ENCODE peak calls at places on chromosomes 12 and 14, in nine cellular contexts. W is fibroblast of mammary gland, H is HFFc6, A is Panc1, P is epithelial cell of esophagus, Y is nephron progenitor cell, G is mammary epithelial cell, I is mucosa of descending colon, E is progenitor cell of endocrine pancreas. S is an unnamed sample.

GRCh38 chr12:54627304-54627703 is 7.4 kb downstream of the LACRT start:
- DNase-seq in P (no peak), E (no peak), Y (no peak), I (no peak), A (no peak), H (no peak), W (no peak), G (no peak), S (no peak)

GRCh38 chr14:81535399-81536124 is 1.9 kb upstream of the SEL1L start:
- DNase-seq in I (no peak), W (no peak), P (no peak), H (no peak), Y (no peak), G (no peak), A (no peak), E (no peak), S (no peak)

GRCh38 chr12:102406033-102406584 is 74.3 kb downstream of the IGF1 start:
- DNase-seq in H (no peak), A (no peak), Y (no peak), W (peak), E (no peak), P (peak), I (no peak), G (peak), S (peak)

GRCh38 chr14:64845878-64846277 is 33.8 kb downstream of the SPTB start:
- DNase-seq in Y (no peak), E (no peak), I (no peak), G (no peak), W (peak), A (no peak), P (peak), H (peak), S (peak)

GRCh38 chr12:75366629-75367028 is 24.3 kb upstream of the GLIPR1L2 start:
- DNase-seq in P (no peak), I (no peak), G (no peak), A (no peak), H (no peak), E (no peak), Y (no peak), W (peak), S (no peak)

GRCh38 chr14:68705741-68706283 is 87.1 kb downstream of the ZFP36L1 start:
- DNase-seq in H (no peak), Y (no peak), P (peak), A (no peak), G (peak), W (no peak), E (no peak), I (peak), S (peak)

GRCh38 chr12:53192531-53193021 is 11.9 kb upstream of the CSAD start:
- DNase-seq in H (no peak), A (no peak), Y (no peak), I (no peak), W (no peak), G (no peak), E (no peak), P (no peak), S (no peak)

GRCh38 chr12:9741726-9742125 is 8.8 kb upstream of the CLECL1 start:
- DNase-seq in W (no peak), H (no peak), A (no peak), I (no peak), E (no peak), Y (no peak), P (no peak), G (no peak), S (no peak)

GRCh38 chr14:105093426-105094192 is 28.4 kb upstream of the GPR132 start:
- DNase-seq in W (peak), E (peak), H (peak), I (peak), A (no peak), P (peak), G (peak), Y (peak), S (peak)

GRCh38 chr12:98895086-98895651 is 250.1 kb downstream of the APAF1 start:
- DNase-seq in G (no peak), W (no peak), E (peak), P (no peak), H (no peak), A (no peak), I (no peak), Y (peak), S (no peak)

GRCh38 chr14:93207468-93208308 is 632 bp downstream of the UBR7 start:
- DNase-seq in I (no peak), E (peak), Y (peak), W (peak), G (peak), P (peak), H (peak), A (peak), S (peak)

GRCh38 chr14:23366163-23366921 is 1.4 kb upstream of the EFS start:
- DNase-seq in W (peak), G (peak), P (peak), Y (peak), A (no peak), I (peak), E (peak), H (peak), S (peak)

GRCh38 chr12:89140580-89141236 is 211.6 kb downstream of the DUSP6 start:
- DNase-seq in H (no peak), E (no peak), I (no peak), A (no peak), P (no peak), Y (no peak), W (peak), G (no peak), S (no peak)

GRCh38 chr14:70640938-70641547 is 673 bp upstream of the TTC9 start:
- DNase-seq in Y (no peak), W (peak), P (peak), E (no peak), A (no peak), G (peak), I (peak), H (no peak), S (peak)

GRCh38 chr14:51806026-51806590 is 54.3 kb upstream of the GNG2 start:
- DNase-seq in W (no peak), G (no peak), P (no peak), E (no peak), A (no peak), H (no peak), I (no peak), Y (no peak), S (no peak)

GRCh38 chr14:72350215-72350614 is 418.0 kb downstream of the RGS6 start:
- DNase-seq in G (no peak), P (no peak), I (no peak), H (no peak), W (no peak), A (no peak), E (no peak), Y (no peak), S (no peak)

GRCh38 chr12:93167841-93168492 is 209.8 kb upstream of the NUDT4 start:
- DNase-seq in P (no peak), E (no peak), G (no peak), Y (no peak), A (no peak), W (no peak), I (no peak), H (no peak), S (no peak)

GRCh38 chr14:72801381-72801812 is 92.5 kb downstream of the DPF3 start:
- DNase-seq in G (peak), Y (no peak), I (no peak), W (peak), H (peak), P (peak), A (peak), E (no peak), S (peak)

GRCh38 chr14:85010186-85010585 is 519.8 kb upstream of the FLRT2 start:
- DNase-seq in W (peak), P (peak), Y (no peak), I (no peak), G (peak), E (no peak), A (no peak), H (no peak), S (peak)

GRCh38 chr14:21748869-21749303 is 75.3 kb upstream of the OR4E1 start:
- DNase-seq in P (peak), H (no peak), G (peak), A (no peak), W (peak), E (peak), I (peak), Y (peak), S (peak)

GRCh38 chr12:88185988-88186387 is 43.9 kb downstream of the TMTC3 start:
- DNase-seq in P (peak), Y (no peak), G (peak), W (peak), I (no peak), H (peak), A (no peak), E (no peak), S (peak)

GRCh38 chr14:97120204-97121120 is 323.3 kb downstream of the VRK1 start:
- DNase-seq in H (no peak), Y (no peak), W (no peak), P (no peak), I (no peak), A (no peak), G (no peak), E (no peak), S (no peak)

GRCh38 chr12:57844725-57845477 is 1.6 kb downstream of the CTDSP2 start:
- DNase-seq in Y (peak), A (no peak), I (peak), E (peak), H (peak), P (peak), W (peak), G (peak), S (peak)

GRCh38 chr14:101958418-101959185 is 5.8 kb upstream of the DYNC1H1 start:
- DNase-seq in G (no peak), I (no peak), H (no peak), Y (no peak), W (no peak), E (no peak), P (no peak), A (no peak), S (no peak)

GRCh38 chr14:66099931-66100330 is 386.2 kb upstream of the CCDC196 start:
- DNase-seq in W (no peak), I (no peak), P (no peak), A (no peak), G (peak), Y (no peak), H (no peak), E (no peak), S (no peak)

GRCh38 chr12:9999016-9999415 is at the start of gene CLEC1B:
- DNase-seq in W (no peak), Y (no peak), A (no peak), H (no peak), E (no peak), G (no peak), P (no peak), I (no peak), S (no peak)

GRCh38 chr12:124464830-124465229 is 102.6 kb downstream of the NCOR2 start:
- DNase-seq in E (no peak), A (no peak), H (no peak), I (no peak), Y (no peak), G (no peak), P (peak), W (no peak), S (no peak)

GRCh38 chr14:59919582-59920377 is at the start of gene LRRC9:
- DNase-seq in W (no peak), G (no peak), P (peak), Y (peak), A (no peak), I (peak), E (peak), H (no peak), S (no peak)

GRCh38 chr12:14710632-14711324 is 14.4 kb upstream of the GUCY2C start:
- DNase-seq in Y (no peak), H (no peak), W (no peak), A (no peak), E (no peak), G (no peak), P (no peak), I (no peak), S (no peak)

GRCh38 chr12:59895161-59895785 is 299.4 kb downstream of the SLC16A7 start:
- DNase-seq in G (no peak), H (no peak), Y (no peak), W (no peak), I (no peak), A (no peak), E (no peak), P (no peak), S (no peak)

GRCh38 chr12:105025890-105026289 is 39.8 kb downstream of the NOPCHAP1 start:
- DNase-seq in H (peak), A (no peak), G (no peak), Y (no peak), E (no peak), P (no peak), I (no peak), W (peak), S (no peak)

GRCh38 chr12:120738252-120739030 is 12.8 kb downstream of the ACADS start:
- DNase-seq in I (no peak), H (no peak), E (no peak), P (no peak), Y (no peak), G (no peak), A (no peak), W (no peak), S (no peak)

GRCh38 chr12:120736404-120737331 is 11.0 kb downstream of the ACADS start:
- DNase-seq in G (no peak), E (no peak), Y (no peak), I (no peak), A (no peak), P (no peak), H (no peak), W (no peak), S (no peak)

GRCh38 chr12:120739031-120739762 is 13.6 kb downstream of the ACADS start:
- DNase-seq in Y (no peak), H (no peak), G (no peak), E (no peak), A (no peak), W (no peak), I (no peak), P (no peak), S (no peak)

GRCh38 chr12:120739821-120740613 is 14.4 kb downstream of the ACADS start:
- DNase-seq in P (no peak), W (no peak), G (no peak), H (no peak), I (no peak), A (no peak), E (no peak), Y (no peak), S (no peak)

DNA sequence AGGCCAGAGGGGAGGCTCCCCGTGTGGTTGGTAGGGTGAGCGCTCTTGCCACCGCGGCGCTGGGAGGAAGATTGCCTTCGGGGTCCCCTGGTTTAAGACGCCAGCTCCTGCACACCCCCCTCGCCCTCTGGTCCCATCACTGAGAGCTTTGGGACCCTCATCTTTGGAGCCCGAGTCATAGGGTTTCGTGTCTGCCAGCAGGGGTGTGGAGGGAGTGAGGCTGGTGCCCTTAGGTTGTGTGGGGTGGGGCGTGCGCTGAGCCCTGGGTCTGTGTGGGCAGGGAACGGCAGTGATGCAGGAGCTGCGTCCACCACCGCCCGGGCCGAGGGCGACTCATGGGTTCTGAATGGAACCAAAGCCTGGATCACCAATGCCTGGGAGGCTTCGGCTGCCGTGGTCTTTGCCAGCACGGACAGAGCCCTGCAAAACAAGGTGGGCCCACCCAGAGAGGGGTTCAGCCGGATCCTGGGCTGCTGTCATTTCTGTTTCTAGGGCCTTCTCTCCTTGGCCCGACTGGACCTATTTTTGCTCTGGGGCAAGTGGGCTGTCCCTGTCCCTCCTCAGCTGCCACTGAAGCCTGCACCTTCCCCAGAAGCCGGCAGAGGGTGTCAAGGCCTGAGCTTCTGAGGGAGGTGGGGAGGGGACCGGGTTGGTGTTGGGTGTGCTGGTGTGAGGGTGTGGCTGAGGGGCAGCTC is 12.1 kb downstream of the ACADS start:
- DNase-seq in P (peak), A (no peak), W (no peak), Y (peak), H (no peak), E (no peak), I (no peak), G (no peak), S (no peak)
- TF ChIP-seq CTCF in P (peak), A (no peak), W (peak), Y (peak), H (no peak), E (peak), I (no peak), G (peak), S (peak)

DNA sequence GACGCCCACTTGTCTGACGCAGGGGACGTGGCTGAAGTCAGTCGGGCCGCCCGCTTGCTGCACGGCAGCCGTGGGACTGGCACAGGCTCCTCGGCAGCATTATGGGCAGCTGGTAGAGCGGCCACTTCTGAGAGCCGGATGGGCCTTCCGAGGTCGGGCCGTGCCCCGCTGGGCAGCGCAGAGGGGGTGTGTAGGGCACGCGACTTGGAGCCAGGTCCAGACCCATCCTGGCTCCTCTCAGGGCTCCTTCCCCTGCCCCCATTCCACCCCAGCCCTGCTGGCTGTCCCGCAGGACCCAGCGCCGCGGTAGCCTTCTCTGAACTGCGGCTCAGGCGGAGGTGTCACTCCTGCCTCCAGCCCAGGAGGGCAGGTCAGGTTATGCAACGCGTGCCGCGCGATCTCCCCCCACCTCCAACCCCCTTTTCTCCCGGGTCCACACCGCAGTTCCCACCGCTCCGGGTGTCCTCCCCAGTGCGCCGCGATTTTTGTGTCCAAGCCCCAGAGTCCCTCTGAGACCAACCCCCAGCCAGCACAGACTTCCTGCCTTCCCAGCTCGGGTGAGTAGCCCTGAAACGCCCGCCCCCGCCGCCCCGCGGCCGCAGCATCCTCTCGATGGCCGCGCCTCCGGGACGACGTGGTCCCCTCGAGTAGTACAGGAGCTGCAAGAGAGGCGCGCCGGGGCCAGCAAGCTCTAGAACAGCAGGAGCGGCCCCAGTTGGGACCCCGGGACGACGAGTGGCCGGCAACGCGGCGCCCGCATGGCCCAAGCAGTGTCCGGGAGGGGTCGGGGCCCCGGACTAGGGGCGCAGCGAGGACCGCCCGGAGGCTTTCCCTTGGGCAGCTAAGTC is 41.1 kb upstream of the CAPRIN2 start:
- DNase-seq in I (peak), P (peak), H (peak), A (peak), G (peak), W (peak), E (peak), Y (peak), S (peak)
- TF ChIP-seq CTCF in I (no peak), P (no peak), H (peak), A (no peak), G (no peak), W (no peak), E (peak), Y (no peak), S (no peak)

DNA sequence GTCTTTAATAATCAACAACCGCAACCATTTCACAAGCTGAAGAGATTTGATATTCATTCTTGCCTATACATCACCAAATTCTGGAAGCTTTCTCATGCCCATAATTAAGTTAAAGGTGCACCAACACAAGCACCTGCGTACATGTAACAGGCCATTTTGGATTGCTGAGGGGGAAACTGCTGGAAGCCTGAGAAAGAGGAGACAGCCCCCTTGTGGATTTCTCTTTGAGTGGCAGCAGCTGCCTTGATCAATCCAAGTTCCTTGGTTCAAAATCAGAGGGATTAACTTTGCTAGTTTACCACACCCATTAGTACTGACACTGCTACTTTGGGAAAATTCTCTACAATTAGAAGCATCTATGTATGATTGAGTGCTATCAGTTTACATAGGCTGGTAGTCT is 321.1 kb downstream of the NOVA1 start:
- DNase-seq in Y (peak), H (no peak), W (peak), P (no peak), I (no peak), E (no peak), G (no peak), A (no peak), S (no peak)
- TF ChIP-seq CTCF in Y (peak), H (no peak), W (peak), P (peak), I (no peak), E (peak), G (no peak), A (peak), S (peak)

DNA sequence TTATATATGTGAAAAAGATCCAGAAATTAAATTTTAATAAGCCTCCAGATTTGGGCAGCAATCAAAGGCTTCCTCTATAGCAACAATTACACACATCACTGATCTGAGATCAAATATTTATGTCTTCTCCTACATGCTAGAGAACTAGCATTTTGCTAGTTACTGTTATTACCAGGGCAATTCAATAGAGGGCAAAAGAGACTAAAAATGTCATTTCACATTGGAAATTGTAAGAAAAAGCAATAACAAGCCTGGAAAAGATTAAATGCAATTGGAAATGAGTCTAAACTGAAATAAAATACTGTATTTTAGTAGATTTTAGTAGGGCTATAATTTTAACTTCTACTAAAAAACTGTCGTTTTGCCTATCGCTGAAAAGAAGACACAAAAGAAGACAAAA is 32.6 kb upstream of the ANO6 start:
- DNase-seq in P (no peak), Y (no peak), I (no peak), G (no peak), H (peak), E (no peak), W (peak), A (no peak), S (no peak)
- TF ChIP-seq CTCF in P (peak), Y (no peak), I (no peak), G (peak), H (peak), E (peak), W (peak), A (peak), S (peak)

DNA sequence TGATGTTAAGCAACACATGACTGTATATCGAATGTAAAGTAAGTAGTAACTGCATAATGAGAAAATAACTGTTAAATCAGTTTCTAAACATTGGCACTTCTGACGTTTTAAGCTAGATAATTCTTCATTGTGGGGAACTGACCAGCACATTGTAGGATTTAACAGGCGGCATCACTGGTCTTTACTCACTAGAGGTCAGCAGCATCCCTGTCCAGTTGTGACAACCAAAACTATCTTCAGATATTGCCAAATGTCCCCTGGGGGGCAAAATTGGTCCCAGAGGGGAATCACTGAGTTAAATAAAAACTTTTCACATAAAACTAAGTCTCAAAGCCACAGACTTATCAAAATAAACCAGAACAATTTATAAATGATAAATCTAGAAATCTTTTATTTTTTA is 65.3 kb downstream of the BLTP3B start:
- DNase-seq in I (no peak), G (no peak), P (no peak), E (no peak), W (peak), H (no peak), Y (no peak), A (no peak), S (no peak)
- TF ChIP-seq CTCF in I (no peak), G (no peak), P (no peak), E (no peak), W (peak), H (peak), Y (no peak), A (peak), S (no peak)

S was measured in foreskin keratinocyte.